ENCODE peak calls at places on chromosomes 13 and 19, in six cellular contexts. N is MG63, V is PC-9, M is epithelial cell of esophagus, W is esophagus muscularis mucosa, A is H1. T is an unnamed sample.

GRCh38 chr19:7337380-7338194 is 11.2 kb upstream of the ARHGEF18 start:
- DNase-seq in N (no peak), V (no peak), M (no peak), W (no peak), A (no peak), T (no peak)

GRCh38 chr13:27034678-27035111 is 136.9 kb downstream of the USP12 start:
- DNase-seq in N (no peak), V (no peak), M (no peak), W (no peak), A (peak; percentile 66), T (no peak)

GRCh38 chr13:110334256-110334655 is 27.2 kb downstream of the COL4A2 start:
- DNase-seq in N (no peak), V (no peak), M (peak; percentile 72), W (no peak), A (no peak), T (no peak)

GRCh38 chr13:47252627-47253026 is 355.8 kb upstream of the HTR2A start:
- DNase-seq in N (no peak), V (no peak), M (no peak), W (no peak), A (no peak), T (no peak)

GRCh38 chr13:35856721-35857346 is 274.3 kb downstream of the DCLK1 start:
- DNase-seq in N (no peak), V (no peak), M (no peak), W (peak; percentile 34), A (no peak), T (no peak)

GRCh38 chr19:12364391-12365093 is 941 bp downstream of the ZNF442 start:
- DNase-seq in N (peak; percentile 23), V (no peak), M (peak; percentile 7), W (no peak), A (no peak), T (no peak)

GRCh38 chr13:97932006-97932405 is 21.5 kb upstream of the IPO5 start:
- DNase-seq in N (no peak), V (no peak), M (no peak), W (no peak), A (no peak), T (no peak)

GRCh38 chr19:16888629-16889371 is at the start of gene F2RL3:
- DNase-seq in N (no peak), V (peak; percentile 5), M (no peak), W (no peak), A (no peak), T (no peak)

DNA sequence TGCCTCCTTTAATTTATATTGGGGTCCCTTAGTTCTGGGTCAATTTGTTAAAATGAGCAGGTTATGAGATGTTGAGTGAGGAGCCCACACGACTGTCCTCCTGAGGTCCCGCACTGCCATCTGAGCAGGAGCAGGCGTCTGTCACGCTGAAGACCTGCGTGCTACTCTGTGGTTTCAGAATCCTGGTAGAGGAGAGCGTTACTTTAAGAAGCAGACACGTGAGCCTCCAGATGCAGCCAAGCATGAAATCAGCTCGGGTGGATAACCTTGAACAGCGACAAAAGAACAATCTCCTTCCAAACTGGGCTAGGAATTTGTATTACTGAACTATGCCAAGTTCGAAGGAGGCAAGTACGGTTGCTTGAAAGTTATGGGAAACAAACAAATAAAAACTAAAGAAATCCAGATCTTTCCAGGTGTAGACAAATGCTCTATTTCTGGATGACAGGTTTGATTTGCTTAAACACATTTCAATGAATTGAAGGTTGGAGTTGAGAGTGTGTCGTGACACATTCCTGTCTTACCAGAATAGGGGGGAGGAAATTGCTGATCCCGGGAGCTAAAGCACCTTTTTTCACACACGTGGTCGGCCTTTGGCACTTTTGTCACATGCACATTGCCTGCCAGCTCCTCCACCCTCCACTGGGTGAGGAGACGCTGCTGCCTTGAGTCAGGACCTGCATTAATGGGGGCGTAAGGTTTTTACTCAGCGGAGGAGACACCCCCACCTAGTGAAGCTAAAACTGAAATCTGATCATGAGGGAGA is 945.5 kb upstream of the SLC10A2 start:
- DNase-seq in N (no peak), V (no peak), M (no peak), W (no peak), A (no peak), T (no peak)
- H3K4me3 ChIP-seq in N (no peak overlapping the region), V (no peak overlapping the region), M (peak overlapping the region; percentile 19), W (no peak overlapping the region), A (no peak overlapping the region), T (no peak overlapping the region)

DNA sequence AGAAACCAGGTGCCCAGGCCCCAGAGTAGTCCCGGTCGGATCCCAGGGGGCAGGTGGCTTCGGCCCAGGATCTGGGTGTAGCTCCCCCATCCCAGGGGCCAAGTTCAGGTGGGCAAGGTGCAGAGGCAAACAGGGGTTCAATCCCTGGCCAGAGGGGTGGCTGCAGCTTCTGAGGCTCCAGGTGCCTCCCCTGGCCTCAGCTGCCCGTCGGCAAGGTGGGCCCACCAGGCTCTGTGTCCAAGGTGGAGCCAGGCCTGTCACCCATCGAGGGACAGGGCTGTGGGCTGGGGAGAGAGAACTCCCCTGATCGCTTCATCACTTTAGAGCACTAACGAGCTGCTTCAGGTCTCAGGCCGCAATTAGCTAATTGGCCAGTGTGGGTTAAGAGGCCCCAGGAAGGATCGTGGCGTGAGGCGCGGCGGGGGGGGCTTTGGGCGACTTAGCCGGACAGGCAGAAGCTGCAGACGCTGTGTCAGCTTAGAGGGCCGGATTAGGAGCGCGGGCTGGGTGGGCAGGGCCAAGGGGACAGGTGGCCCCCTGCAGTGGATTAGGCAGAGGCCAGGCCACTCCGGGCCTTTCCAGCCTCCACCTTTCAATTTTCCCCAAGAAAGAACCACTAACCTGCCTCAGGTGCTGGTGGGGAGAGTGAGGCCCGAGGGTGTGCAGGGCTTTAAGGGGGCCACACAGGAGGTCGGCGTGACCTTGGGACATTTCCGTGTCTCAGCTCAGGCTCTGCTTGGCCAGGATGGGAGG is 2.8 kb upstream of the RAX2 start:
- DNase-seq in N (no peak), V (no peak), M (no peak), W (no peak), A (no peak), T (no peak)
- H3K4me3 ChIP-seq in N (no peak overlapping the region), V (no peak overlapping the region), M (no peak overlapping the region), W (no peak overlapping the region), A (no peak overlapping the region), T (no peak overlapping the region)

GRCh38 chr19:13873776-13874515 is 3.0 kb upstream of the NANOS3 start:
- DNase-seq in N (no peak), V (peak; percentile 18), M (no peak), W (no peak), A (no peak), T (no peak)

GRCh38 chr19:13872339-13872694 is 4.6 kb upstream of the NANOS3 start:
- DNase-seq in N (no peak), V (no peak), M (no peak), W (no peak), A (no peak), T (no peak)

GRCh38 chr19:13875824-13876223 is 1.1 kb upstream of the NANOS3 start:
- DNase-seq in N (no peak), V (peak; percentile 19), M (no peak), W (no peak), A (no peak), T (no peak)

GRCh38 chr19:13869324-13869723 is 7.6 kb upstream of the NANOS3 start:
- DNase-seq in N (no peak), V (no peak), M (no peak), W (no peak), A (no peak), T (no peak)

GRCh38 chr19:13872695-13873389 is 4.1 kb upstream of the NANOS3 start:
- DNase-seq in N (no peak), V (peak; percentile 59), M (no peak), W (no peak), A (peak; percentile 86), T (peak; percentile 85)
- H3K4me3 ChIP-seq in N (no peak overlapping the region), V (peak overlapping the region; percentile 65), M (peak overlapping the region; percentile 20), W (peak overlapping the region; percentile 45), A (peak overlapping the region; percentile 49), T (peak overlapping the region; percentile 26)

DNA sequence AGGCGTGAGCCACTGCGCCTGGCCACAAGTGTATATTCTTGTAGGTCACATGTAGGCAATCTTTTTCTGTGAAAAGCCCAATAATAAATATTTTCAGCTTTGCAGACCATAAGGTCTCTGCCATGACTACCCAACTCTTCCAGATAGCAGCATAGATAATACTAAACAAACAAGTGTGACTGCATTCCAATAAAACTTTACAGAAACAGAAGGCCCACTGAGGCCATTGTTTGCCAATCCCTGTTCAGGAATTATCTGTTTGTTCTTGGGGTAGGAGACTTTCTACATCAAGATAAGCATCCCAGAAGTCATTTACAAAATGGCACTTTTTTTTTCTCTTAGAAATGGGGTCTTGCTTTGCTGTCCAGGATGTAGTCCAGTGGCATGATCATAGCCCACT is 2.8 kb upstream of the ZNF329 start:
- DNase-seq in N (no peak), V (peak; percentile 39), M (no peak), W (no peak), A (no peak), T (no peak)
- H3K4me3 ChIP-seq in N (no peak overlapping the region), V (peak overlapping the region; percentile 91), M (no peak overlapping the region), W (peak overlapping the region; percentile 98), A (peak overlapping the region; percentile 79), T (peak overlapping the region; percentile 1)

DNA sequence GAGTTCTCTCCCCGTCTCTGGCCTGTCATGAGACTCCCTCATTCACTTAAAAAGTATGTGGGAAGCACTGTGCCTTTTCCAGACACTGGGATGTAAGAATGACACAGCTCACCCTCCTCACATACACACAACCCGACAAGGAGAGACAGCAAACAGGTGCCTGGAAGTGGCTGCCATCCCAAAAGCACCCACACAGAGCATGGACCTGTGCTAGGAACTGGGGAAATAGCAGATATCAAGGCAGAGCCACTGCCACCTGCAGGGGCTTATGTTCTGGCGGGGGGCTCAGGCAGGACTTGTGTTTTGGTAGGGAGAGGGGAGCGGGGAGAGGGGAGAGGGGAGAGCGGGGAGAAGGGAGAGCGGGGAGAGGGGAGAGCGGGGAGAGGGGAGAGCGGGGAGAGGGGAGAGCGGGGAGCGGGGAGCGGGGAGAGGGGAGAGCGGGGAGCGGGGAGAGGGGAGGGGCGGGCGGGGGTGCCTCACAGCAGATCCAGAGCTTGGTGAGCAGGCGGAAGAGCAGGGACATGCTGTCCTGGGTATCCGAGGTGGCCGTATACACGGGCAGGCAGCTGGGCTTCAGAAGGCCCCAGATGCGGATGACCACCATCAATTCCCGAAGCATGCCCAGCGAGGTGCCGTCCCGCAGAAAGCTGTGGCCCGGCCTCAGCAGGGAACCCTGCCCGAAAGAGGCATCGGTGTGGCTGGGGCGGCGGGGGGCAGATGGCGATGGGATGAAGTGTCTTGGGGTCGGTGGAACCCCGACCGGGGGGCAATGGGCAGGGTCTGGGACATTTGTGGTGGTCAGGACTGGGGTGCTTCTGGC is 12.2 kb downstream of the CFD start:
- DNase-seq in N (no peak), V (no peak), M (no peak), W (no peak), A (peak; percentile 82), T (no peak)
- H3K4me3 ChIP-seq in N (no peak overlapping the region), V (no peak overlapping the region), M (no peak overlapping the region), W (no peak overlapping the region), A (no peak overlapping the region), T (no peak overlapping the region)

DNA sequence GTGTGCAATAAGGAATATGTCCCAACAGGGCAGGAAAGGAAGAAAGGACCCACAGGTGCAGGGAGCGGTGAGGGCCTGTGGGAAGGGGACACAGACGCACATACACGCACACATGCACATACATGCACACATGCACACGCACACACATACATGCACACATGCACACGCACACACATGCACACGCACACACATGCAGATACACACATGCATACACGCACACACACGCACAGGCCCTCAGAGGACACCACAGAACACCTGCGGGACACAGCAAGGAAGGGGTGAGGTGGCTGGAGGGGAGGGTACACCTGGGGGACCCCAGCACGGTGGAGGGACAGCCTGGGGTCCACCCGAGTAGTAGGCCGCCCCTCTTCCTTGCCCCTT is 12.9 kb downstream of the PIP5K1C start:
- DNase-seq in N (no peak), V (no peak), M (no peak), W (no peak), A (no peak), T (no peak)
- H3K4me3 ChIP-seq in N (no peak overlapping the region), V (no peak overlapping the region), M (no peak overlapping the region), W (peak overlapping the region; percentile 19), A (peak overlapping the region; percentile 51), T (no peak overlapping the region)

T was measured in NT2/D1.